ENCODE peak calls at places on chromosomes 6 and 20, in eight cellular contexts. K is heart right ventricle; Z is effector memory CD4-positive, alpha-beta T cell; R is adipocyte; S is endodermal cell; F is mucosa of descending colon; H is ovary; L is heart left ventricle. B is an unnamed sample.

GRCh38 chr6:1244278-1244677 is 67.6 kb upstream of the FOXQ1 start:
- DNase-seq in K (no peak), Z (no peak), R (no peak), S (no peak), F (no peak), H (no peak), L (no peak), B (no peak)

GRCh38 chr20:1664911-1665310 is 7.3 kb upstream of the SIRPG start:
- DNase-seq in K (no peak), Z (peak; percentile 38), R (no peak), S (no peak), F (no peak), H (no peak), L (no peak), B (no peak)

GRCh38 chr6:145323652-145324051 is 411.7 kb downstream of the EPM2A start:
- DNase-seq in K (peak; percentile 4), Z (no peak), R (peak; percentile 21), S (no peak), F (no peak), H (no peak), L (no peak), B (no peak)

GRCh38 chr20:52060794-52061714 is 130.5 kb downstream of the ZFP64 start:
- DNase-seq in K (no peak), Z (no peak), R (peak; percentile 36), S (peak; percentile 81), F (no peak), H (no peak), L (no peak), B (peak; percentile 56)

GRCh38 chr20:13863244-13863643 is 78.4 kb downstream of the NDUFAF5 start:
- DNase-seq in K (no peak), Z (no peak), R (no peak), S (no peak), F (no peak), H (no peak), L (no peak), B (no peak)

GRCh38 chr20:44231193-44231592 is 15.9 kb upstream of the GDAP1L1 start:
- DNase-seq in K (no peak), Z (no peak), R (no peak), S (peak; percentile 59), F (no peak), H (no peak), L (no peak), B (no peak)

GRCh38 chr6:157555795-157556645 is 175.0 kb downstream of the ZDHHC14 start:
- DNase-seq in K (no peak), Z (no peak), R (no peak), S (peak; percentile 33), F (no peak), H (no peak), L (no peak), B (no peak)

GRCh38 chr6:34592208-34592952 is 36.3 kb upstream of the SPDEF start:
- DNase-seq in K (no peak), Z (no peak), R (no peak), S (peak; percentile 35), F (no peak), H (no peak), L (no peak), B (no peak)

GRCh38 chr6:5962794-5963193 is 43.9 kb downstream of the NRN1 start:
- DNase-seq in K (no peak), Z (no peak), R (no peak), S (peak; percentile 12), F (no peak), H (no peak), L (no peak), B (no peak)

GRCh38 chr6:26122793-26123674 is 35.8 kb downstream of the HFE start:
- DNase-seq in K (peak; percentile 99), Z (peak; percentile 84), R (peak; percentile 98), S (peak; percentile 95), F (peak; percentile 89), H (peak; percentile 87), L (peak; percentile 98), B (peak; percentile 98)

GRCh38 chr6:37499433-37500293 is at the start of gene CCDC167:
- DNase-seq in K (peak; percentile 95), Z (peak; percentile 93), R (peak; percentile 99), S (peak; percentile 100), F (peak; percentile 94), H (peak; percentile 95), L (peak; percentile 96), B (peak; percentile 99)

GRCh38 chr20:49385471-49385870 is 97.0 kb downstream of the KCNB1 start:
- DNase-seq in K (no peak), Z (no peak), R (peak; percentile 57), S (peak; percentile 71), F (no peak), H (no peak), L (no peak), B (peak; percentile 62)

GRCh38 chr6:167933847-167934246 is 63.6 kb upstream of the KIF25 start:
- DNase-seq in K (no peak), Z (no peak), R (no peak), S (no peak), F (peak; percentile 54), H (no peak), L (peak; percentile 35), B (no peak)

GRCh38 chr6:143457563-143458359 is 7.2 kb downstream of the PEX3 start:
- DNase-seq in K (no peak), Z (no peak), R (peak; percentile 17), S (no peak), F (no peak), H (no peak), L (no peak), B (no peak)

GRCh38 chr20:44017905-44018683 is 103.4 kb downstream of the TOX2 start:
- DNase-seq in K (peak; percentile 26), Z (no peak), R (peak; percentile 77), S (no peak), F (peak; percentile 79), H (peak; percentile 56), L (peak; percentile 60), B (peak; percentile 92)

GRCh38 chr6:30885999-30886896 is 1.9 kb downstream of the DDR1 start:
- DNase-seq in K (no peak), Z (no peak), R (peak; percentile 86), S (peak; percentile 94), F (peak; percentile 66), H (peak; percentile 82), L (peak; percentile 66), B (peak; percentile 93)

GRCh38 chr6:90328004-90328403 is 31.4 kb upstream of the BACH2 start:
- DNase-seq in K (no peak), Z (no peak), R (no peak), S (no peak), F (no peak), H (no peak), L (no peak), B (peak; percentile 25)

DNA sequence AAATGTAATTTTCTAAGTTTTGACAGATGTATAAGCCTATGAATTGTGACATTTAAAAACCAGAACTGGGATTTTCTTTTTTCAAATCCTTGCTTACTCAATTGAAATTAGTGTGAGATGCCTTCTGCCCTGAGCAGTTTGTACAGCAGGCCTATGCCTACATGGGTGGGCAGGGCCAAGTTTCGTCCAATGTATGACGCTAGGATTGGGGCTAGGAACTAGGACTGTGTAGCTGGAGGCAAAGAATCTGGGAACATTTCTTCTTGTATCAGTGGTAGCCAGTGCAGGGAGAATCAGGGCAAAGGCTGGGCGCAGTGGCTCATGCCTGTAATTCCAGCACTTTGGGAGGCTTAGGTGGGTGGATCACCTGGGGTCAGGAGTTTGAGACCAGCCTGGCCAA is 3.9 kb upstream of the PTPRA start:
- DNase-seq in K (no peak), Z (no peak), R (no peak), S (no peak), F (no peak), H (no peak), L (no peak), B (no peak)
- H3K4me1 ChIP-seq in K (peaks cover 9% of the 10 kb centered on the region), Z (peaks cover 11% of the 10 kb centered on the region), R (peaks cover 58% of the 10 kb centered on the region), S (no peaks in the 10 kb centered on the region), F (peaks cover 7% of the 10 kb centered on the region), H (peaks cover 5% of the 10 kb centered on the region), L (peaks cover 23% of the 10 kb centered on the region), B (peaks cover 24% of the 10 kb centered on the region)

GRCh38 chr6:135497412-135498177 is at the start of gene AHI1:
- DNase-seq in K (peak; percentile 91), Z (peak; percentile 87), R (peak; percentile 98), S (peak; percentile 96), F (peak; percentile 97), H (peak; percentile 96), L (peak; percentile 96), B (peak; percentile 92)
- H3K4me1 ChIP-seq in K (peaks cover 9% of the 10 kb centered on the region), Z (peaks cover 6% of the 10 kb centered on the region), R (peaks cover 13% of the 10 kb centered on the region), S (no peaks in the 10 kb centered on the region), F (peaks cover 7% of the 10 kb centered on the region), H (peaks cover 2% of the 10 kb centered on the region), L (peaks cover 16% of the 10 kb centered on the region), B (peaks cover 11% of the 10 kb centered on the region)

GRCh38 chr20:57436223-57436545 is 45.0 kb downstream of the RBM38 start:
- DNase-seq in K (no peak), Z (no peak), R (no peak), S (no peak), F (no peak), H (no peak), L (no peak), B (no peak)

GRCh38 chr20:57437672-57438330 is 46.6 kb downstream of the RBM38 start:
- DNase-seq in K (no peak), Z (no peak), R (no peak), S (no peak), F (no peak), H (no peak), L (no peak), B (no peak)

GRCh38 chr20:57438552-57438951 is 47.4 kb downstream of the RBM38 start:
- DNase-seq in K (no peak), Z (no peak), R (no peak), S (no peak), F (no peak), H (no peak), L (no peak), B (no peak)

GRCh38 chr20:57435498-57436222 is 44.5 kb downstream of the RBM38 start:
- DNase-seq in K (peak; percentile 55), Z (peak; percentile 6), R (no peak), S (peak; percentile 72), F (peak; percentile 79), H (no peak), L (peak; percentile 71), B (peak; percentile 44)

DNA sequence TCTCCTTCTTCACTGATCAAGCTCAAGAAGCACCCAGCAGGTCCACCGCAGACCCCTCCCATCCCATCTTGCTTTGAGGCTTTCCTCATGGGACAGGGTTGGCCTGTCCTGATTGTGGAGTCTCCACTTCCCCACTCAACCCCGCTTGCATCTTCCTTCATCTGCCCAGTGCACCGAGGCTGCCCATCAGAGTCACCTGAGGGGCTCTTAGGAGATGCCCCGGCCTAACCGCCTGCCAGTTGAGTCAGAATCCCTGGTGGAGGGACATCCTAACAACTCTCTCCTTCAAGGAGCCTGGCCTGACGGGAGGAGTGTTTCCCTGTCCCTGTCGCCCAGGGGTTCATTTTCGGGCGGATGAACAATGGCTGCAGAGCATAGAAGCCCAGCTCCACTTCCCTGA is 46.1 kb downstream of the RBM38 start:
- DNase-seq in K (no peak), Z (no peak), R (no peak), S (no peak), F (no peak), H (no peak), L (no peak), B (no peak)
- H3K4me1 ChIP-seq in K (peaks cover 59% of the 10 kb centered on the region), Z (peaks cover 37% of the 10 kb centered on the region), R (peaks cover 22% of the 10 kb centered on the region), S (no peaks in the 10 kb centered on the region), F (peaks cover 19% of the 10 kb centered on the region), H (peaks cover 30% of the 10 kb centered on the region), L (peaks cover 70% of the 10 kb centered on the region), B (peaks cover 6% of the 10 kb centered on the region)

DNA sequence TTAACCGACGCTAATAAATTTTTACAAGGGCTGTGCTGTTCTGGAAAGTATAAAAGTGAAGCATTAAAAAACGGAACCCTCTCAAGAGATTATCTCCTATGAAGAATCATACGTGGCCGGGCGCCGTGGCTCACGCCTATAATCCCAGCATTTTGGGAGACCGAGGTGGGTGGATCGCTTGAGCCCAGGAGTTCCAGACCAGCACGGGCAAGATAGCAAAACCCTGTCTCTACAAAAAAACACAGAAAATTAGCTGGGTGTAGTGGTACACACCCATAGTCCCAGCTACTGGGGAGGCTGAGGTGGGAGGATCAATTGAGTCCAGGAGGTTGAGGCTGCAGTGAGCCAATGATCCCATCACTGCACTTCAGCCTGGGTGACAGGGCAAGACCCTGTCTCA is 83.4 kb downstream of the GMPR start:
- DNase-seq in K (no peak), Z (no peak), R (no peak), S (peak; percentile 40), F (no peak), H (no peak), L (no peak), B (no peak)
- H3K4me1 ChIP-seq in K (peaks cover 36% of the 10 kb centered on the region), Z (peaks cover 56% of the 10 kb centered on the region), R (peaks cover 51% of the 10 kb centered on the region), S (peaks cover 9% of the 10 kb centered on the region), F (peaks cover 11% of the 10 kb centered on the region), H (peaks cover 3% of the 10 kb centered on the region), L (peaks cover 62% of the 10 kb centered on the region), B (peaks cover 52% of the 10 kb centered on the region)

B was measured in A673.